ENCODE peak calls at places on chromosomes 5 and 9, in seven cellular contexts. One of them, this sample, is unnamed.

GRCh38 chr9:37200572-37201005 is 80.2 kb downstream of the ZCCHC7 start:
- DNase-seq in left lung: no peak
- DNase-seq in PC-3: peak
- DNase-seq in lower lobe of right lung: no peak
- DNase-seq in CD8-positive, alpha-beta T cell: no peak
- DNase-seq in WTC11: no peak
- DNase-seq in AG09309: peak
- DNase-seq in this sample: no peak

GRCh38 chr5:31864015-31864414 is 225.1 kb downstream of the PDZD2 start:
- DNase-seq in CD8-positive, alpha-beta T cell: no peak
- DNase-seq in AG09309: no peak
- DNase-seq in left lung: no peak
- DNase-seq in lower lobe of right lung: no peak
- DNase-seq in WTC11: no peak
- DNase-seq in PC-3: no peak
- DNase-seq in this sample: no peak

GRCh38 chr5:80153586-80154126 is 102.2 kb downstream of the SERINC5 start:
- DNase-seq in CD8-positive, alpha-beta T cell: no peak
- DNase-seq in WTC11: no peak
- DNase-seq in AG09309: no peak
- DNase-seq in PC-3: no peak
- DNase-seq in lower lobe of right lung: no peak
- DNase-seq in left lung: no peak
- DNase-seq in this sample: no peak

GRCh38 chr9:113985968-113986585 is 92.0 kb downstream of the AMBP start:
- DNase-seq in AG09309: no peak
- DNase-seq in WTC11: no peak
- DNase-seq in PC-3: no peak
- DNase-seq in lower lobe of right lung: no peak
- DNase-seq in left lung: no peak
- DNase-seq in CD8-positive, alpha-beta T cell: no peak
- DNase-seq in this sample: no peak

GRCh38 chr5:6436715-6437340 is 11.8 kb upstream of the UBE2QL1 start:
- DNase-seq in lower lobe of right lung: no peak
- DNase-seq in left lung: no peak
- DNase-seq in PC-3: peak
- DNase-seq in WTC11: no peak
- DNase-seq in CD8-positive, alpha-beta T cell: no peak
- DNase-seq in AG09309: no peak
- DNase-seq in this sample: no peak

GRCh38 chr5:139649082-139649991 is 1.2 kb downstream of the CXXC5 start:
- DNase-seq in PC-3: peak
- DNase-seq in lower lobe of right lung: peak
- DNase-seq in left lung: peak
- DNase-seq in AG09309: no peak
- DNase-seq in CD8-positive, alpha-beta T cell: no peak
- DNase-seq in WTC11: peak
- DNase-seq in this sample: peak

GRCh38 chr5:57566914-57567313 is 84.3 kb upstream of the ACTBL2 start:
- DNase-seq in CD8-positive, alpha-beta T cell: no peak
- DNase-seq in PC-3: no peak
- DNase-seq in WTC11: no peak
- DNase-seq in left lung: no peak
- DNase-seq in AG09309: peak
- DNase-seq in lower lobe of right lung: no peak
- DNase-seq in this sample: no peak

GRCh38 chr9:125444166-125444565 is 182.5 kb downstream of the GAPVD1 start:
- DNase-seq in left lung: no peak
- DNase-seq in AG09309: no peak
- DNase-seq in CD8-positive, alpha-beta T cell: no peak
- DNase-seq in lower lobe of right lung: no peak
- DNase-seq in WTC11: no peak
- DNase-seq in PC-3: no peak
- DNase-seq in this sample: no peak

GRCh38 chr9:14103115-14103514 is 210.8 kb downstream of the NFIB start:
- DNase-seq in WTC11: no peak
- DNase-seq in lower lobe of right lung: no peak
- DNase-seq in left lung: no peak
- DNase-seq in PC-3: no peak
- DNase-seq in CD8-positive, alpha-beta T cell: no peak
- DNase-seq in AG09309: no peak
- DNase-seq in this sample: no peak

GRCh38 chr9:91714874-91715615 is 235.0 kb downstream of the ROR2 start:
- DNase-seq in left lung: no peak
- DNase-seq in WTC11: no peak
- DNase-seq in lower lobe of right lung: no peak
- DNase-seq in CD8-positive, alpha-beta T cell: no peak
- DNase-seq in AG09309: no peak
- DNase-seq in PC-3: no peak
- DNase-seq in this sample: no peak

GRCh38 chr5:2001300-2001699 is 118.6 kb upstream of the IRX4 start:
- DNase-seq in left lung: no peak
- DNase-seq in lower lobe of right lung: no peak
- DNase-seq in WTC11: no peak
- DNase-seq in AG09309: no peak
- DNase-seq in PC-3: no peak
- DNase-seq in CD8-positive, alpha-beta T cell: no peak
- DNase-seq in this sample: no peak

GRCh38 chr9:124500028-124500795 is 7.0 kb downstream of the NR5A1 start:
- DNase-seq in PC-3: no peak
- DNase-seq in AG09309: no peak
- DNase-seq in left lung: no peak
- DNase-seq in WTC11: no peak
- DNase-seq in CD8-positive, alpha-beta T cell: no peak
- DNase-seq in lower lobe of right lung: peak
- DNase-seq in this sample: no peak

GRCh38 chr9:75455444-75455921 is 367.2 kb downstream of the OSTF1 start:
- DNase-seq in AG09309: no peak
- DNase-seq in lower lobe of right lung: no peak
- DNase-seq in WTC11: no peak
- DNase-seq in left lung: peak
- DNase-seq in CD8-positive, alpha-beta T cell: no peak
- DNase-seq in PC-3: no peak
- DNase-seq in this sample: no peak

GRCh38 chr5:137296213-137296702 is 202.9 kb downstream of the SPOCK1 start:
- DNase-seq in PC-3: peak
- DNase-seq in CD8-positive, alpha-beta T cell: no peak
- DNase-seq in AG09309: no peak
- DNase-seq in WTC11: no peak
- DNase-seq in lower lobe of right lung: no peak
- DNase-seq in left lung: no peak
- DNase-seq in this sample: no peak

GRCh38 chr9:127521919-127522304 is 70.6 kb downstream of the LRSAM1 start:
- DNase-seq in WTC11: no peak
- DNase-seq in PC-3: peak
- DNase-seq in left lung: no peak
- DNase-seq in AG09309: no peak
- DNase-seq in lower lobe of right lung: peak
- DNase-seq in CD8-positive, alpha-beta T cell: no peak
- DNase-seq in this sample: no peak

GRCh38 chr5:167790462-167791260 is 500.8 kb upstream of the WWC1 start:
- DNase-seq in lower lobe of right lung: no peak
- DNase-seq in PC-3: no peak
- DNase-seq in CD8-positive, alpha-beta T cell: no peak
- DNase-seq in AG09309: peak
- DNase-seq in WTC11: no peak
- DNase-seq in left lung: no peak
- DNase-seq in this sample: no peak

GRCh38 chr9:98707158-98708102 is 1.3 kb downstream of the GABBR2 start:
- DNase-seq in lower lobe of right lung: peak
- DNase-seq in AG09309: peak
- DNase-seq in CD8-positive, alpha-beta T cell: no peak
- DNase-seq in WTC11: peak
- DNase-seq in PC-3: peak
- DNase-seq in left lung: no peak
- DNase-seq in this sample: peak

GRCh38 chr5:141615991-141616715 is 2.6 kb downstream of the DIAPH1 start:
- DNase-seq in PC-3: no peak
- DNase-seq in WTC11: no peak
- DNase-seq in AG09309: no peak
- DNase-seq in left lung: no peak
- DNase-seq in CD8-positive, alpha-beta T cell: no peak
- DNase-seq in lower lobe of right lung: no peak
- DNase-seq in this sample: no peak

GRCh38 chr5:114055318-114055788 is 306.5 kb upstream of the KCNN2 start:
- DNase-seq in PC-3: no peak
- DNase-seq in lower lobe of right lung: peak
- DNase-seq in AG09309: no peak
- DNase-seq in WTC11: peak
- DNase-seq in CD8-positive, alpha-beta T cell: no peak
- DNase-seq in left lung: peak
- DNase-seq in this sample: peak

DNA sequence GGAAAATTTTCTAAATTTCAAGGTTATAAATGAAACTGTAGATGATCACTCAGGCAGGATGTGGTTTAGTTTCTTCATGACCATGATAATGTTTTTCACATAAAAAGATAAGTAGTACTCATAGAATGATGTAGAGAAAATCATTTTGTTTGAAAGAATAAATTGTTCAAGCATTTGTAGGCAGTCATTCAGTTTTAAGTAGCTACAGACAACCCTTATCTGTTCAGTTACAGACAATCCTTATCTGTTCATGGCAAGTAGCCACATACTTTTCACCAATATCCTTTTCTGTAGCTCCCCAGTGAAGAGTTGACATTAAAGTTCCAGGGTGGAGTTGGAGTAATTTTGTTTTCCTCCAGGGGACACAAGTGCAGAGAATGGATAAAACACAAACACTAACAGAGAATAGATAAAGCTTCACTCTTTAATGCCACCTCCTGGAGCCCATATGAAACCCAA is 278.1 kb upstream of the TNC start:
- DNase-seq in AG09309: peak
- DNase-seq in WTC11: no peak
- DNase-seq in lower lobe of right lung: no peak
- DNase-seq in CD8-positive, alpha-beta T cell: no peak
- DNase-seq in PC-3: no peak
- DNase-seq in left lung: no peak
- DNase-seq in this sample: no peak
- TF ChIP-seq CTCF in AG09309: no peak
- TF ChIP-seq CTCF in WTC11: no peak
- TF ChIP-seq CTCF in lower lobe of right lung: no peak
- TF ChIP-seq CTCF in CD8-positive, alpha-beta T cell: no peak
- TF ChIP-seq CTCF in PC-3: peak
- TF ChIP-seq CTCF in left lung: no peak
- TF ChIP-seq CTCF in this sample: no peak

GRCh38 chr9:79812507-79813261 is 240.9 kb downstream of the TLE4 start:
- DNase-seq in lower lobe of right lung: no peak
- DNase-seq in WTC11: no peak
- DNase-seq in PC-3: no peak
- DNase-seq in AG09309: no peak
- DNase-seq in left lung: no peak
- DNase-seq in CD8-positive, alpha-beta T cell: no peak
- DNase-seq in this sample: no peak

GRCh38 chr9:79809931-79810330 is 238.2 kb downstream of the TLE4 start:
- DNase-seq in left lung: no peak
- DNase-seq in PC-3: peak
- DNase-seq in AG09309: peak
- DNase-seq in CD8-positive, alpha-beta T cell: no peak
- DNase-seq in lower lobe of right lung: no peak
- DNase-seq in WTC11: no peak
- DNase-seq in this sample: no peak

GRCh38 chr9:79809477-79809876 is 237.7 kb downstream of the TLE4 start:
- DNase-seq in CD8-positive, alpha-beta T cell: no peak
- DNase-seq in AG09309: no peak
- DNase-seq in WTC11: no peak
- DNase-seq in left lung: no peak
- DNase-seq in PC-3: no peak
- DNase-seq in lower lobe of right lung: no peak
- DNase-seq in this sample: no peak

GRCh38 chr9:79812099-79812498 is 240.3 kb downstream of the TLE4 start:
- DNase-seq in lower lobe of right lung: no peak
- DNase-seq in PC-3: peak
- DNase-seq in WTC11: no peak
- DNase-seq in left lung: no peak
- DNase-seq in AG09309: no peak
- DNase-seq in CD8-positive, alpha-beta T cell: no peak
- DNase-seq in this sample: no peak

GRCh38 chr9:79813262-79813646 is 241.5 kb downstream of the TLE4 start:
- DNase-seq in AG09309: no peak
- DNase-seq in PC-3: no peak
- DNase-seq in CD8-positive, alpha-beta T cell: no peak
- DNase-seq in left lung: no peak
- DNase-seq in WTC11: no peak
- DNase-seq in lower lobe of right lung: no peak
- DNase-seq in this sample: no peak
- TF ChIP-seq CTCF in AG09309: no peak
- TF ChIP-seq CTCF in PC-3: no peak
- TF ChIP-seq CTCF in CD8-positive, alpha-beta T cell: no peak
- TF ChIP-seq CTCF in left lung: no peak
- TF ChIP-seq CTCF in WTC11: no peak
- TF ChIP-seq CTCF in lower lobe of right lung: no peak
- TF ChIP-seq CTCF in this sample: no peak

GRCh38 chr9:22232971-22233370 is 213.7 kb upstream of the DMRTA1 start:
- DNase-seq in PC-3: no peak
- DNase-seq in WTC11: no peak
- DNase-seq in AG09309: no peak
- DNase-seq in left lung: no peak
- DNase-seq in CD8-positive, alpha-beta T cell: no peak
- DNase-seq in lower lobe of right lung: no peak
- DNase-seq in this sample: no peak

GRCh38 chr9:22227986-22228385 is 218.6 kb upstream of the DMRTA1 start:
- DNase-seq in PC-3: no peak
- DNase-seq in left lung: no peak
- DNase-seq in AG09309: no peak
- DNase-seq in CD8-positive, alpha-beta T cell: no peak
- DNase-seq in WTC11: no peak
- DNase-seq in lower lobe of right lung: no peak
- DNase-seq in this sample: no peak

GRCh38 chr9:22229069-22229468 is 217.6 kb upstream of the DMRTA1 start:
- DNase-seq in PC-3: no peak
- DNase-seq in AG09309: no peak
- DNase-seq in CD8-positive, alpha-beta T cell: no peak
- DNase-seq in WTC11: peak
- DNase-seq in left lung: no peak
- DNase-seq in lower lobe of right lung: no peak
- DNase-seq in this sample: no peak

DNA sequence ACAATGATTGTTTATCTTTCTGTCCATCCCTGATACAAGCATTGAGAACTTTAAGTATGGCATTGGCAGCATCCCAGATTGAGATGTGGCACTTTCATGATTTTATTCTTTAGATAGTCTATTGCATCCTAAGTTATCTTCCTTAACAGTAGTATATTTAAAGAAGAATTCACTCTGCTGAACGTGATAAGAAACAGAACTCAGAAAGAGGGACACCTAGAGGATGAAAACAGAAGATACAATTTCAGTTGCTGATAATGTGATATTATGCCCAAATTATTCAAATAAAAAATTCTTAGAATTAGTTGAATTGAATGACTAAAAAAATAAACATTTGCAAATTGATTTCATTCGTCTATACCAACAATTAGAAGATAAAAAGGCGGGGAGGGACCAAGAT is 218.1 kb upstream of the DMRTA1 start:
- DNase-seq in lower lobe of right lung: no peak
- DNase-seq in CD8-positive, alpha-beta T cell: no peak
- DNase-seq in left lung: no peak
- DNase-seq in WTC11: no peak
- DNase-seq in PC-3: peak
- DNase-seq in AG09309: no peak
- DNase-seq in this sample: no peak
- TF ChIP-seq CTCF in lower lobe of right lung: peak
- TF ChIP-seq CTCF in CD8-positive, alpha-beta T cell: no peak
- TF ChIP-seq CTCF in left lung: peak
- TF ChIP-seq CTCF in WTC11: no peak
- TF ChIP-seq CTCF in PC-3: peak
- TF ChIP-seq CTCF in AG09309: peak
- TF ChIP-seq CTCF in this sample: peak

GRCh38 chr5:170070556-170071412 is 34.9 kb upstream of the FOXI1 start:
- DNase-seq in lower lobe of right lung: peak
- DNase-seq in PC-3: peak
- DNase-seq in AG09309: peak
- DNase-seq in CD8-positive, alpha-beta T cell: no peak
- DNase-seq in left lung: peak
- DNase-seq in WTC11: peak
- DNase-seq in this sample: peak
- TF ChIP-seq CTCF in lower lobe of right lung: peak
- TF ChIP-seq CTCF in PC-3: peak
- TF ChIP-seq CTCF in AG09309: peak
- TF ChIP-seq CTCF in CD8-positive, alpha-beta T cell: peak
- TF ChIP-seq CTCF in left lung: peak
- TF ChIP-seq CTCF in WTC11: peak
- TF ChIP-seq CTCF in this sample: peak